ENCODE peak calls at places on chromosomes 7 and 10, in seven cellular contexts. L, C, Z, E, Q, G and N are unnamed samples.

GRCh38 chr7:118052330-118052729 is 131.6 kb upstream of the LSM8 start:
- DNase-seq in L (no peak), C (no peak), Z (no peak), E (no peak), Q (no peak), G (no peak), N (no peak)

GRCh38 chr7:113809591-113809990 is 109.2 kb downstream of the PPP1R3A start:
- DNase-seq in L (no peak), C (no peak), Z (no peak), E (no peak), Q (no peak), G (no peak), N (no peak)

GRCh38 chr10:34116780-34117179 is 698.3 kb downstream of the PARD3 start:
- DNase-seq in L (no peak), C (no peak), Z (peak; percentile 37), E (no peak), Q (no peak), G (no peak), N (no peak)

GRCh38 chr10:60707841-60708240 is 70.4 kb upstream of the CDK1 start:
- DNase-seq in L (no peak), C (no peak), Z (no peak), E (no peak), Q (no peak), G (no peak), N (no peak)

GRCh38 chr10:61902448-61903183 is 1.1 kb downstream of the ARID5B start:
- DNase-seq in L (peak; percentile 64), C (peak; percentile 83), Z (peak; percentile 75), E (peak; percentile 52), Q (peak; percentile 52), G (peak; percentile 18), N (peak; percentile 88)

GRCh38 chr7:115235075-115235474 is 313.2 kb downstream of the MDFIC start:
- DNase-seq in L (no peak), C (no peak), Z (no peak), E (no peak), Q (no peak), G (no peak), N (no peak)

GRCh38 chr10:1375805-1376170 is 319.6 kb downstream of the WDR37 start:
- DNase-seq in L (no peak), C (no peak), Z (no peak), E (no peak), Q (no peak), G (no peak), N (no peak)

GRCh38 chr7:156919132-156919713 is 26.2 kb upstream of the LMBR1 start:
- DNase-seq in L (peak; percentile 12), C (no peak), Z (no peak), E (no peak), Q (no peak), G (no peak), N (no peak)

GRCh38 chr7:123876557-123877256 is 31.7 kb downstream of the HYAL4 start:
- DNase-seq in L (no peak), C (no peak), Z (no peak), E (no peak), Q (no peak), G (no peak), N (no peak)

GRCh38 chr7:46806856-46807255 is 775.1 kb downstream of the TNS3 start:
- DNase-seq in L (no peak), C (no peak), Z (no peak), E (no peak), Q (no peak), G (no peak), N (no peak)

GRCh38 chr10:22779331-22780019 is 65.1 kb upstream of the PIP4K2A start:
- DNase-seq in L (no peak), C (no peak), Z (peak; percentile 6), E (no peak), Q (no peak), G (no peak), N (no peak)

GRCh38 chr10:55793024-55793423 is 568.0 kb downstream of the ZWINT start:
- DNase-seq in L (no peak), C (no peak), Z (no peak), E (no peak), Q (no peak), G (no peak), N (no peak)

GRCh38 chr10:13660545-13660920 is 73.8 kb downstream of the PRPF18 start:
- DNase-seq in L (no peak), C (peak; percentile 56), Z (no peak), E (no peak), Q (no peak), G (no peak), N (no peak)

GRCh38 chr10:4077804-4078203 is 292.8 kb upstream of the KLF6 start:
- DNase-seq in L (no peak), C (no peak), Z (no peak), E (no peak), Q (no peak), G (no peak), N (no peak)

GRCh38 chr10:59905066-59905734 is 1.2 kb downstream of the CCDC6 start:
- DNase-seq in L (peak; percentile 73), C (no peak), Z (peak; percentile 25), E (no peak), Q (peak; percentile 38), G (no peak), N (no peak)

GRCh38 chr10:329361-330099 is 194.3 kb downstream of the ZMYND11 start:
- DNase-seq in L (peak; percentile 91), C (peak; percentile 97), Z (peak; percentile 96), E (peak; percentile 89), Q (peak; percentile 79), G (peak; percentile 79), N (no peak)

GRCh38 chr7:152949198-152949597 is 189.6 kb downstream of the ACTR3B start:
- DNase-seq in L (no peak), C (no peak), Z (no peak), E (no peak), Q (no peak), G (no peak), N (no peak)

GRCh38 chr10:125782661-125783060 is 7.0 kb upstream of the MMP21 start:
- DNase-seq in L (no peak), C (no peak), Z (no peak), E (no peak), Q (no peak), G (no peak), N (no peak)

GRCh38 chr10:132527338-132528063 is 10.1 kb upstream of the INPP5A start:
- DNase-seq in L (peak; percentile 17), C (peak; percentile 40), Z (no peak), E (no peak), Q (no peak), G (peak; percentile 11), N (no peak)

GRCh38 chr10:75568721-75569120 is 137.3 kb downstream of the LRMDA start:
- DNase-seq in L (no peak), C (no peak), Z (no peak), E (no peak), Q (no peak), G (no peak), N (no peak)

GRCh38 chr7:134750083-134751062 is 29.1 kb upstream of the CALD1 start:
- DNase-seq in L (peak; percentile 63), C (peak; percentile 49), Z (peak; percentile 65), E (peak; percentile 58), Q (peak; percentile 22), G (no peak), N (peak; percentile 45)

GRCh38 chr10:29302499-29302898 is 13.6 kb downstream of the LYZL1 start:
- DNase-seq in L (no peak), C (no peak), Z (no peak), E (no peak), Q (no peak), G (no peak), N (no peak)

GRCh38 chr7:14606101-14606500 is 296.4 kb downstream of the DGKB start:
- DNase-seq in L (no peak), C (no peak), Z (peak; percentile 40), E (no peak), Q (no peak), G (no peak), N (no peak)

GRCh38 chr10:69375307-69376151 is 41.2 kb downstream of the TACR2 start:
- DNase-seq in L (peak; percentile 64), C (peak; percentile 52), Z (peak; percentile 78), E (no peak), Q (no peak), G (no peak), N (no peak)

DNA sequence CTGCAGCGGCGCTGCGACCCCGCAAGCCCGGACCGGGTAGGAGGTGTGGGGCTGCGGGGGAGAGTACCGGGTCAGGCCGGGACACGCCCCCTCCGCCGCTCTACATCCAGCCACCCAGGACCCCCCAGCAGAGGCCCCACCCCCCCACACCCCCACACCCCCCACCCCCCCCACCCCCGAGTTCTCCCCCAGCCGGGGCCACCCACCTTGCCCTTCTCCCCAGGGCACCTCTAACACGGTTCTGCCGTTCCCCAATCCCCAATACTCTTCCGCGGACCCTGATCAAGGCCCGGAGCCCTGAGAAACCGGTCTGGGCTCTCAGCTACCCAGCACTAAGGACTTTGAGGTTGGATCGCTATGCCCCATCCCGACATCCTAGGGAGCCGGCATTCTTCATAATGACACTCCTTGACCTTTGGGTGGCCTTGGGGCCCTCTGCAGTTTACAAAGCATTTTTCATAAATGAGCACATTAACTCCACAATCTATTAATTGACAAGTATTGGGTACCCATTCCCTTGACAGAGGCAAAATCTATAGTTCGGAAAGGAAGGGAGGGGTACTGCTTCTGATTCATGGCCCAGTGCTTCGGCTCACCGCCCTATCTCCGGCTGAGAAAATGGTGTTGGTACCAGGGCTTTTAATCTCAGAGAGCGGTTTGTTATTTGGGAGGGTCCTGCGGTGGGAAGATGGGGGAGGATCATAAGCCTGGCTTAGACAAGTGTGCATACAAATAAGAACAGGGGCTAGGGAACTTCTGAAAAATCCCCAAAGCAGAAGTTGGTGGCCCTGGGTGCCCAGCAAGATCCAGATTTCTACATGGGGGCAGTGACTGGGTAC is 3.4 kb downstream of the IMPDH1 start:
- DNase-seq in L (peak; percentile 40), C (no peak), Z (no peak), E (no peak), Q (no peak), G (no peak), N (no peak)
- H3K27ac ChIP-seq in L (no peak overlapping the region), C (no peak overlapping the region), Z (no peak overlapping the region), E (peak overlapping the region; percentile 84), Q (no peak overlapping the region), G (peak overlapping the region; percentile 88), N (no peak overlapping the region)

GRCh38 chr7:26398436-26399308 is 107.0 kb downstream of the SNX10 start:
- DNase-seq in L (peak; percentile 81), C (peak; percentile 30), Z (peak; percentile 68), E (peak; percentile 20), Q (peak; percentile 63), G (peak; percentile 66), N (no peak)
- H3K27me3 ChIP-seq in L (no peaks in the 10 kb centered on the region), C (no peaks in the 10 kb centered on the region), Z (no peaks in the 10 kb centered on the region), E (no peaks in the 10 kb centered on the region), Q (no peaks in the 10 kb centered on the region), G (peaks cover 65% of the 10 kb centered on the region), N (peaks cover 18% of the 10 kb centered on the region)

DNA sequence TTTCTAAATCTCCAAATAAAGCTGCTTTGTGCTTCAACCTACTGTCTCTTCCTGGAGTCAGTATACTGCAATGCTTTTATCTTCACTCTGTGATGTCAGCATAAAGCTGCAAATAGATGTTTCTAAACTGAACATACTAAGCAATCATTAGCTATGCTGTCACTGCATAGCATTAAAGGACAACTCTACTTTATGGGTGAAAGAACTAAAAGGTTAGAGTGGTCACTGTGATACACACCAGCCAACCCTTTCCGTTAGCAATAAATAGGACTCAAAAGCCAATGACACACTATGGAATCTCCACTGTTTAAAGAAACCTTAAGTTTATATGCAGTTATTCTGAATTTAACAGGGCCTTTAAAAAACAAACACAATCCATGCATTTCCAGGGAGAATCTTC is 1.8 kb downstream of the CCDC186 start:
- DNase-seq in L (no peak), C (peak; percentile 27), Z (peak; percentile 41), E (no peak), Q (no peak), G (no peak), N (no peak)
- H3K4me3 ChIP-seq in L (no peak overlapping the region), C (no peak overlapping the region), Z (peak overlapping the region; percentile 87), E (peak overlapping the region; percentile 93), Q (peak overlapping the region; percentile 89), G (peak overlapping the region; percentile 86), N (no peak overlapping the region)

GRCh38 chr10:96176985-96177384 is 46.9 kb downstream of the ZNF518A start:
- DNase-seq in L (no peak), C (no peak), Z (no peak), E (no peak), Q (no peak), G (no peak), N (no peak)
- H3K27ac ChIP-seq in L (no peak overlapping the region), C (no peak overlapping the region), Z (no peak overlapping the region), E (no peak overlapping the region), Q (no peak overlapping the region), G (no peak overlapping the region), N (no peak overlapping the region)